ENCODE peak calls at places on chromosomes 4 and X, in ten cellular contexts. J is fibroblast of mammary gland; K is Daoy; M is heart right ventricle; W is CD4-positive, alpha-beta T cell; E is AG04450; U is T-cell; Y is AG08395; P is SJSA1; G is bronchial epithelial cell. B is an unnamed sample.

GRCh38 chrX:18755651-18756050 is 48.2 kb downstream of the PPEF1 start:
- DNase-seq in J (no peak), K (no peak), M (no peak), W (no peak), E (no peak), U (no peak), Y (no peak), P (no peak), G (no peak), B (no peak)

GRCh38 chrX:155406429-155406828 is 24.5 kb downstream of the F8A2 start:
- DNase-seq in J (no peak), K (no peak), M (no peak), W (no peak), E (no peak), U (no peak), Y (no peak), P (no peak), G (no peak), B (no peak)

GRCh38 chr4:41878170-41878941 is 56.9 kb upstream of the TMEM33 start:
- DNase-seq in J (no peak), K (no peak), M (no peak), W (no peak), E (no peak), U (no peak), Y (no peak), P (no peak), G (no peak), B (no peak)

GRCh38 chr4:141636771-141637460 is 533 bp downstream of the IL15 start:
- DNase-seq in J (peak; percentile 40), K (peak; percentile 55), M (peak; percentile 25), W (no peak), E (no peak), U (peak; percentile 2), Y (peak; percentile 71), P (peak; percentile 89), G (peak; percentile 27), B (peak; percentile 30)

GRCh38 chr4:1792832-1793495 is at the start of gene FGFR3:
- DNase-seq in J (no peak), K (peak; percentile 63), M (peak; percentile 19), W (no peak), E (no peak), U (no peak), Y (peak; percentile 83), P (no peak), G (no peak), B (no peak)

GRCh38 chrX:134670241-134670811 is 12.1 kb upstream of the PLAC1 start:
- DNase-seq in J (peak; percentile 64), K (peak; percentile 63), M (no peak), W (no peak), E (peak; percentile 61), U (no peak), Y (peak; percentile 76), P (peak; percentile 94), G (peak; percentile 81), B (no peak)

GRCh38 chr4:139665079-139665689 is 435 bp upstream of the MGST2 start:
- DNase-seq in J (no peak), K (no peak), M (no peak), W (no peak), E (no peak), U (no peak), Y (no peak), P (no peak), G (no peak), B (no peak)

GRCh38 chr4:94757192-94758140 is at the start of gene BMPR1B:
- DNase-seq in J (peak; percentile 66), K (peak; percentile 53), M (no peak), W (no peak), E (peak; percentile 18), U (no peak), Y (peak; percentile 47), P (peak; percentile 39), G (peak; percentile 65), B (no peak)

GRCh38 chr4:25154594-25155265 is 5.5 kb downstream of the SEPSECS start:
- DNase-seq in J (no peak), K (no peak), M (no peak), W (no peak), E (no peak), U (no peak), Y (no peak), P (no peak), G (no peak), B (no peak)

GRCh38 chrX:17082831-17083230 is 136.4 kb downstream of the REPS2 start:
- DNase-seq in J (peak; percentile 19), K (peak; percentile 19), M (no peak), W (no peak), E (no peak), U (no peak), Y (no peak), P (no peak), G (peak; percentile 30), B (no peak)

GRCh38 chrX:46260502-46260901 is 284.7 kb downstream of the ZNF674 start:
- DNase-seq in J (no peak), K (peak; percentile 3), M (no peak), W (no peak), E (no peak), U (no peak), Y (no peak), P (no peak), G (peak; percentile 91), B (no peak)

GRCh38 chr4:101914761-101915160 is 124.2 kb downstream of the BANK1 start:
- DNase-seq in J (no peak), K (no peak), M (no peak), W (no peak), E (no peak), U (no peak), Y (no peak), P (no peak), G (no peak), B (no peak)

GRCh38 chrX:107775000-107775733 is 420 bp downstream of the TSC22D3 start:
- DNase-seq in J (no peak), K (no peak), M (no peak), W (no peak), E (no peak), U (no peak), Y (no peak), P (no peak), G (no peak), B (no peak)

GRCh38 chrX:72045552-72046277 is 86.0 kb downstream of the RTL5 start:
- DNase-seq in J (no peak), K (no peak), M (no peak), W (no peak), E (no peak), U (no peak), Y (no peak), P (no peak), G (peak; percentile 77), B (no peak)

GRCh38 chr4:29948858-29949257 is 771.3 kb upstream of the PCDH7 start:
- DNase-seq in J (no peak), K (no peak), M (no peak), W (no peak), E (no peak), U (no peak), Y (no peak), P (no peak), G (peak; percentile 29), B (no peak)

GRCh38 chr4:168028568-168028967 is 63.8 kb upstream of the ANXA10 start:
- DNase-seq in J (peak; percentile 36), K (peak; percentile 10), M (no peak), W (no peak), E (no peak), U (no peak), Y (no peak), P (peak; percentile 10), G (peak; percentile 45), B (no peak)

GRCh38 chr4:163048447-163048846 is 118.2 kb downstream of the NAF1 start:
- DNase-seq in J (peak; percentile 32), K (peak; percentile 1), M (no peak), W (no peak), E (no peak), U (no peak), Y (peak; percentile 27), P (peak; percentile 23), G (peak; percentile 25), B (peak; percentile 2)

GRCh38 chrX:129654652-129655546 is at the start of gene APLN:
- DNase-seq in J (peak; percentile 34), K (peak; percentile 31), M (peak; percentile 58), W (no peak), E (no peak), U (no peak), Y (no peak), P (peak; percentile 57), G (no peak), B (no peak)

GRCh38 chr4:134585972-134586371 is 384.4 kb upstream of the PABPC4L start:
- DNase-seq in J (no peak), K (peak; percentile 9), M (no peak), W (no peak), E (no peak), U (no peak), Y (no peak), P (no peak), G (no peak), B (no peak)

GRCh38 chr4:19224820-19225219 is 1026.9 kb upstream of the SLIT2 start:
- DNase-seq in J (peak; percentile 44), K (no peak), M (no peak), W (no peak), E (no peak), U (no peak), Y (peak; percentile 13), P (peak; percentile 48), G (peak; percentile 47), B (no peak)

GRCh38 chrX:47226071-47226470 is 6.7 kb upstream of the USP11 start:
- DNase-seq in J (no peak), K (no peak), M (no peak), W (no peak), E (no peak), U (no peak), Y (no peak), P (no peak), G (no peak), B (no peak)

GRCh38 chrX:87049567-87049966 is 468.0 kb upstream of the KLHL4 start:
- DNase-seq in J (no peak), K (no peak), M (no peak), W (no peak), E (no peak), U (no peak), Y (no peak), P (no peak), G (no peak), B (no peak)

GRCh38 chr4:41661447-41662076 is 87.0 kb downstream of the PHOX2B start:
- DNase-seq in J (peak; percentile 48), K (peak; percentile 51), M (peak; percentile 56), W (no peak), E (peak; percentile 11), U (no peak), Y (peak; percentile 69), P (peak; percentile 40), G (peak; percentile 33), B (no peak)

GRCh38 chr4:143393195-143393594 is 56.5 kb downstream of the GAB1 start:
- DNase-seq in J (no peak), K (no peak), M (no peak), W (no peak), E (no peak), U (no peak), Y (no peak), P (no peak), G (no peak), B (no peak)

GRCh38 chr4:3286335-3287175 is 6.3 kb upstream of the RGS12 start:
- DNase-seq in J (no peak), K (no peak), M (no peak), W (no peak), E (no peak), U (no peak), Y (no peak), P (no peak), G (no peak), B (no peak)

GRCh38 chrX:107205770-107206696 is at the start of the genes DNAAF6 and NUP62CL:
- DNase-seq in J (peak; percentile 7), K (peak; percentile 73), M (peak; percentile 45), W (peak; percentile 35), E (no peak), U (peak; percentile 37), Y (peak; percentile 2), P (peak; percentile 5), G (peak; percentile 57), B (peak; percentile 22)

GRCh38 chr4:17544831-17545234 is 29.9 kb downstream of the CLRN2 start:
- DNase-seq in J (no peak), K (no peak), M (no peak), W (no peak), E (no peak), U (no peak), Y (no peak), P (peak; percentile 2), G (no peak), B (no peak)

GRCh38 chrX:125883169-125883568 is 282.9 kb downstream of the DCAF12L2 start:
- DNase-seq in J (no peak), K (no peak), M (no peak), W (no peak), E (no peak), U (no peak), Y (no peak), P (no peak), G (no peak), B (no peak)